ENCODE peak calls at places on chromosomes 12 and 14, in seven cellular contexts. B is thoracic aorta, E is sigmoid colon, O is pancreas, V is dorsolateral prefrontal cortex, F is IMR-90, S is tibial artery. D is an unnamed sample.

GRCh38 chr12:6215932-6216494 is 15.8 kb downstream of the CD9 start:
- DNase-seq in B (peak), V (peak), E (peak), O (peak), S (peak), F (peak), D (no peak)

GRCh38 chr12:131783915-131784541 is 44.2 kb upstream of the MMP17 start:
- DNase-seq in E (peak), B (no peak), S (no peak), V (no peak), O (no peak), F (peak), D (no peak)

GRCh38 chr14:69374235-69374634 is 23.9 kb downstream of the ERH start:
- DNase-seq in V (no peak), S (no peak), O (no peak), F (no peak), E (no peak), B (no peak), D (no peak)

GRCh38 chr14:54348001-54348611 is 48.7 kb upstream of the CDKN3 start:
- DNase-seq in F (peak), S (no peak), E (no peak), V (no peak), B (no peak), O (no peak), D (no peak)

GRCh38 chr12:84329933-84330332 is 582.7 kb downstream of the SLC6A15 start:
- DNase-seq in O (no peak), B (no peak), S (no peak), E (no peak), V (no peak), F (no peak), D (no peak)

GRCh38 chr12:120290541-120291312 is 976 bp downstream of the RNU4-2 start:
- DNase-seq in E (peak), B (no peak), V (no peak), O (peak), S (peak), F (no peak), D (no peak)

GRCh38 chr12:46493352-46494209 is 121.0 kb upstream of the SLC38A2 start:
- DNase-seq in E (no peak), S (no peak), O (no peak), V (no peak), F (no peak), B (no peak), D (no peak)

GRCh38 chr12:4607056-4607455 is 41.8 kb downstream of the AKAP3 start:
- DNase-seq in B (no peak), E (no peak), F (no peak), S (no peak), V (no peak), O (no peak), D (no peak)

GRCh38 chr12:105931762-105932587 is 206.8 kb downstream of the NUAK1 start:
- DNase-seq in F (no peak), E (no peak), S (no peak), O (no peak), V (no peak), B (no peak), D (no peak)

GRCh38 chr12:2623472-2623871 is 171.3 kb upstream of the FKBP4 start:
- DNase-seq in F (no peak), O (no peak), S (no peak), B (no peak), V (no peak), E (no peak), D (no peak)

GRCh38 chr14:53956427-53957201 is at the start of gene BMP4:
- DNase-seq in V (no peak), S (peak), E (peak), B (peak), O (peak), F (peak), D (no peak)

GRCh38 chr14:24428628-24429394 is 657 bp downstream of the CBLN3 start:
- DNase-seq in S (no peak), B (no peak), E (no peak), F (no peak), V (no peak), O (no peak), D (no peak)

GRCh38 chr12:56158926-56159461 is 835 bp downstream of the MYL6 start:
- DNase-seq in V (peak), O (peak), E (peak), B (peak), F (peak), S (peak), D (no peak)

GRCh38 chr12:131830335-131831020 is 2.3 kb downstream of the MMP17 start:
- DNase-seq in S (peak), B (no peak), E (peak), F (peak), V (peak), O (peak), D (no peak)

GRCh38 chr12:123905319-123905925 is 67.2 kb downstream of the CCDC92 start:
- DNase-seq in O (peak), F (peak), B (peak), S (no peak), E (no peak), V (peak), D (peak)

GRCh38 chr12:64392221-64392620 is 1.7 kb upstream of the C12orf56 start:
- DNase-seq in S (no peak), F (peak), E (no peak), O (no peak), V (no peak), B (no peak), D (no peak)

GRCh38 chr12:52346596-52346995 is 20.7 kb downstream of the KRT85 start:
- DNase-seq in V (no peak), F (no peak), B (no peak), S (peak), E (no peak), O (peak), D (no peak)

GRCh38 chr14:105773584-105773983 is 247.2 kb downstream of the TMEM121 start:
- DNase-seq in B (no peak), S (no peak), V (no peak), E (no peak), O (no peak), F (no peak), D (no peak)

GRCh38 chr14:57291692-57292647 is 23.2 kb downstream of the AP5M1 start:
- DNase-seq in B (no peak), V (no peak), E (no peak), F (no peak), O (no peak), S (no peak), D (no peak)

GRCh38 chr12:38775457-38775856 is 129.9 kb downstream of the CPNE8 start:
- DNase-seq in S (no peak), O (no peak), F (no peak), B (no peak), E (no peak), V (no peak), D (no peak)
- H3K27ac ChIP-seq in S (no peak), O (no peak), F (no peak), B (no peak), E (no peak), V (no peak), D (no peak)

GRCh38 chr12:27807063-27807703 is 27.1 kb upstream of the MANSC4 start:
- DNase-seq in V (no peak), B (no peak), F (no peak), O (no peak), S (no peak), E (no peak), D (peak)
- TF ChIP-seq CTCF in V (no peak), B (no peak), F (no peak), O (no peak), S (no peak), E (no peak), D (no peak)

GRCh38 chr14:65552724-65553123 is 140.2 kb downstream of the FUT8 start:
- DNase-seq in S (no peak), B (no peak), O (no peak), F (no peak), V (no peak), E (no peak), D (no peak)

GRCh38 chr14:65555358-65555757 is 142.8 kb downstream of the FUT8 start:
- DNase-seq in V (no peak), S (no peak), F (no peak), B (no peak), E (no peak), O (no peak), D (no peak)

GRCh38 chr14:65549429-65549828 is 136.9 kb downstream of the FUT8 start:
- DNase-seq in V (no peak), O (no peak), E (no peak), F (no peak), B (no peak), S (no peak), D (no peak)

GRCh38 chr14:65551019-65551643 is 138.6 kb downstream of the FUT8 start:
- DNase-seq in S (no peak), V (no peak), F (no peak), B (no peak), E (no peak), O (no peak), D (no peak)
- H3K27ac ChIP-seq in S (no peak), V (no peak), F (no peak), B (no peak), E (no peak), O (no peak), D (no peak)

DNA sequence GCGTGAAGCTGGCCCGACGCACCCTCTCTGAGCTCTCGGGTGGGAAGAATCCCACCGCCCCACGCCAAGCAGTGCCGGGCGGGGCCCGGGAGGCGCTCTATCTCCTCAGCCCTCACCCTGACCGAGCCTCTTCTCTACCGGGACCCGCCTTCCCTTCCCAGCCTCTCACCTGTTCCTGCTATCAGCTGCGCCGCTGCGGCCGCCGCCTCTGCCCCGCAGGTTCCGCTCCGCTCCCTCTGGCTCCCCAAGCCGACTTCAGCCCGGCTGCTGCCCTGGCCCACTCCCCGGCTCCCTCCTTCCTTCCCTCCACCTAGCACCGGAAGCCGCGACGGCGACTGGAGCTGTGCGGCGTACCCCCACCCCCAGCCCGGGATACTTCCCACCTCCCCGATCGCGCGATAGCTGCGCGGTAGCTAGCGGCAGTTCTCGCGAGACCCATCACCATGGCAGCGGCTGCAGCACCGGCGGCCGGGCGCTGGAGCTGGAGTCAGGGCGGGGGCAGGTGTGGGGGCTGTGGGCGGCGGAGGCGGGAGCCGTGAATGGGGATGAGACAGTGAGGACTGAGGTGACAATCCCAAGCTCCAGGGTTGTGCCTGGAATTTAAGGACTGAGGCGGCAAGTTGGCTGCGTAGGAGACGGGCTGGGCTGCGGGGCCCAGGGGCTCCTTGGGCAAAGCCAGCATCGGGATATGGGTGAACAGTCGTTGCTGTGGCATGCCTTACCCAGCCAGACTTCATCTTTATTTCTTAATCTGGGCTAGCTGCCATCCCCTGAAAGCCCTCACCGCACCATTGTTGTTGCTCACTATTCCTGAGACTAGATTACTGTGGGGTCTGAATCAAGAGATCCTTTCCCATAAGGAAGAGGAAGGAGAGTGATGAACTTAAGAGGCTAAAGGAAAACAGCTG is at the start of gene ARF3:
- DNase-seq in O (peak), E (peak), B (peak), V (peak), F (peak), S (peak), D (peak)
- TF ChIP-seq CTCF in O (no peak), E (no peak), B (no peak), V (no peak), F (peak), S (no peak), D (no peak)

GRCh38 chr12:92543872-92544271 is 158.9 kb upstream of the PLEKHG7 start:
- DNase-seq in V (no peak), F (peak), O (no peak), E (no peak), B (no peak), S (no peak), D (no peak)
- H3K27ac ChIP-seq in V (no peak), F (no peak), O (peak), E (peak), B (no peak), S (no peak), D (no peak)

DNA sequence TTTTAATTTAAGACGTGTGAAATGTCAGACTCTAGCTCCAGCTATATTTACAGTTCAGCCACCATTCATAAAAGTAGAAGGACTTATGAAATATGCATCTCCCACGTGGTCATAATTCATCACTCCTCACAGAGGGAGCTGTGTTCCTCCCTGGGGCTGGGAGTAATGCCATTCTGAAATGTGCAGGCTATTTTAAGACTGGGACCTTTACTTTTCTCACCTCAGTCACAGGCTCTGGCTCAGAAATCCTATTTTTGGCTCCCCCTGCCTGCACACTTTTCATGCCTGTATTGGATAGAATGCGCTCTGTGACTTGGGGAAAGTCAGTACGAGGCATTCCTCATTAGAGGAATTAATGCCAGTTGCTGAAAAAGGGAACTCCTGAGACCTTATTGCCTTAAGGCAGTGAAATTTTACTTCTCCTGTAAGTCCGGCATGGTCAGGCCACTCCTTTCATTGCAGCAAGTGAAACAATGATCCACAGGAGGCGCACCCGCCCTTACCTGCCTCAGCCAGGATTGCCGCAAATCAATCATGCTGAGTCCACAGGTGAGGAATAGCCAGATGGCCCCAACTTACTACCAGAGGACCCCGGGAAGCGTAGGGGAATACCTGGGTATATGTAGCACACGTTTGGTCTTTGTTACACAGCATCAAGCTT is 1133.2 kb upstream of the TMEM132C start:
- DNase-seq in O (no peak), B (no peak), E (no peak), F (no peak), V (no peak), S (no peak), D (no peak)
- TF ChIP-seq CTCF in O (no peak), B (no peak), E (no peak), F (no peak), V (no peak), S (no peak), D (no peak)

D was measured in CD4-positive, alpha-beta T cell.